ENCODE peak calls at places on chromosomes 6 and 20, in eight cellular contexts. One of them, this sample, is unnamed.

GRCh38 chr20:50488236-50488806 is 21.9 kb upstream of the PTPN1 start:
- DNase-seq in stimulated activated CD4-positive, alpha-beta T cell treated with anti-CD3 and anti-CD28 coated beads, Interleukin-15, amount 100 ng/mL, for 24 hours: no peak
- DNase-seq in NCI-H460: no peak
- DNase-seq in body of pancreas: no peak
- DNase-seq in cerebellum: no peak
- DNase-seq in HT-29: no peak
- DNase-seq in effector memory CD8-positive, alpha-beta T cell: no peak
- DNase-seq in nephron progenitor cell: no peak
- DNase-seq in this sample: no peak

GRCh38 chr6:19697744-19698290 is 139.4 kb upstream of the ID4 start:
- DNase-seq in stimulated activated CD4-positive, alpha-beta T cell treated with anti-CD3 and anti-CD28 coated beads, Interleukin-15, amount 100 ng/mL, for 24 hours: no peak
- DNase-seq in NCI-H460: no peak
- DNase-seq in body of pancreas: no peak
- DNase-seq in cerebellum: no peak
- DNase-seq in HT-29: no peak
- DNase-seq in effector memory CD8-positive, alpha-beta T cell: no peak
- DNase-seq in nephron progenitor cell: no peak
- DNase-seq in this sample: no peak

GRCh38 chr6:31749301-31750036 is 9.7 kb downstream of the MSH5 start:
- DNase-seq in stimulated activated CD4-positive, alpha-beta T cell treated with anti-CD3 and anti-CD28 coated beads, Interleukin-15, amount 100 ng/mL, for 24 hours: no peak
- DNase-seq in NCI-H460: no peak
- DNase-seq in body of pancreas: no peak
- DNase-seq in cerebellum: no peak
- DNase-seq in HT-29: no peak
- DNase-seq in effector memory CD8-positive, alpha-beta T cell: no peak
- DNase-seq in nephron progenitor cell: no peak
- DNase-seq in this sample: no peak

GRCh38 chr20:63206878-63207277 is 9.1 kb downstream of the YTHDF1 start:
- DNase-seq in stimulated activated CD4-positive, alpha-beta T cell treated with anti-CD3 and anti-CD28 coated beads, Interleukin-15, amount 100 ng/mL, for 24 hours: no peak
- DNase-seq in NCI-H460: no peak
- DNase-seq in body of pancreas: no peak
- DNase-seq in cerebellum: no peak
- DNase-seq in HT-29: peak; percentile 63
- DNase-seq in effector memory CD8-positive, alpha-beta T cell: no peak
- DNase-seq in nephron progenitor cell: no peak
- DNase-seq in this sample: no peak

GRCh38 chr20:59322813-59323469 is 22.5 kb downstream of the EDN3 start:
- DNase-seq in stimulated activated CD4-positive, alpha-beta T cell treated with anti-CD3 and anti-CD28 coated beads, Interleukin-15, amount 100 ng/mL, for 24 hours: no peak
- DNase-seq in NCI-H460: no peak
- DNase-seq in body of pancreas: no peak
- DNase-seq in cerebellum: no peak
- DNase-seq in HT-29: no peak
- DNase-seq in effector memory CD8-positive, alpha-beta T cell: no peak
- DNase-seq in nephron progenitor cell: no peak
- DNase-seq in this sample: no peak

GRCh38 chr20:63317601-63318291 is 24.8 kb downstream of the COL20A1 start:
- DNase-seq in stimulated activated CD4-positive, alpha-beta T cell treated with anti-CD3 and anti-CD28 coated beads, Interleukin-15, amount 100 ng/mL, for 24 hours: no peak
- DNase-seq in NCI-H460: no peak
- DNase-seq in body of pancreas: no peak
- DNase-seq in cerebellum: no peak
- DNase-seq in HT-29: no peak
- DNase-seq in effector memory CD8-positive, alpha-beta T cell: no peak
- DNase-seq in nephron progenitor cell: no peak
- DNase-seq in this sample: no peak

GRCh38 chr6:33508935-33509926 is 54.9 kb downstream of the ZBTB9 start:
- DNase-seq in stimulated activated CD4-positive, alpha-beta T cell treated with anti-CD3 and anti-CD28 coated beads, Interleukin-15, amount 100 ng/mL, for 24 hours: no peak
- DNase-seq in NCI-H460: no peak
- DNase-seq in body of pancreas: no peak
- DNase-seq in cerebellum: no peak
- DNase-seq in HT-29: no peak
- DNase-seq in effector memory CD8-positive, alpha-beta T cell: no peak
- DNase-seq in nephron progenitor cell: peak; percentile 26
- DNase-seq in this sample: no peak

GRCh38 chr20:42041000-42041565 is 422.9 kb upstream of the CHD6 start:
- DNase-seq in stimulated activated CD4-positive, alpha-beta T cell treated with anti-CD3 and anti-CD28 coated beads, Interleukin-15, amount 100 ng/mL, for 24 hours: no peak
- DNase-seq in NCI-H460: no peak
- DNase-seq in body of pancreas: no peak
- DNase-seq in cerebellum: no peak
- DNase-seq in HT-29: peak; percentile 9
- DNase-seq in effector memory CD8-positive, alpha-beta T cell: no peak
- DNase-seq in nephron progenitor cell: peak; percentile 4
- DNase-seq in this sample: no peak

GRCh38 chr6:43963877-43964658 is 163.2 kb downstream of the MRPL14 start:
- DNase-seq in stimulated activated CD4-positive, alpha-beta T cell treated with anti-CD3 and anti-CD28 coated beads, Interleukin-15, amount 100 ng/mL, for 24 hours: no peak
- DNase-seq in NCI-H460: no peak
- DNase-seq in body of pancreas: no peak
- DNase-seq in cerebellum: no peak
- DNase-seq in HT-29: no peak
- DNase-seq in effector memory CD8-positive, alpha-beta T cell: no peak
- DNase-seq in nephron progenitor cell: no peak
- DNase-seq in this sample: no peak